ENCODE peak calls at places on chromosomes 1 and 21, in seven cellular contexts. F, W, C, K, T, A and L are unnamed samples.

GRCh38 chr1:42734201-42735035 is 5.6 kb downstream of the CLDN19 start:
- DNase-seq in F (no peak), W (peak; percentile 81), C (no peak), K (no peak), T (no peak), A (no peak), L (no peak)

GRCh38 chr1:183993132-183993531 is 44.4 kb downstream of the COLGALT2 start:
- DNase-seq in F (no peak), W (no peak), C (no peak), K (no peak), T (no peak), A (no peak), L (no peak)

GRCh38 chr1:39663559-39663958 is 8.3 kb downstream of the NT5C1A start:
- DNase-seq in F (no peak), W (no peak), C (no peak), K (no peak), T (no peak), A (no peak), L (no peak)

GRCh38 chr1:227214170-227214569 is 104.1 kb downstream of the CDC42BPA start:
- DNase-seq in F (no peak), W (no peak), C (no peak), K (no peak), T (peak; percentile 37), A (no peak), L (no peak)

GRCh38 chr21:42607525-42608102 is 45.8 kb upstream of the PDE9A start:
- DNase-seq in F (no peak), W (no peak), C (no peak), K (no peak), T (no peak), A (no peak), L (no peak)

GRCh38 chr1:115559987-115560386 is 81.8 kb upstream of the VANGL1 start:
- DNase-seq in F (no peak), W (no peak), C (no peak), K (no peak), T (no peak), A (no peak), L (no peak)

GRCh38 chr1:17356387-17356992 is 15.5 kb upstream of the PADI6 start:
- DNase-seq in F (no peak), W (no peak), C (no peak), K (no peak), T (no peak), A (no peak), L (no peak)

GRCh38 chr1:230490436-230490835 is 64.3 kb upstream of the PGBD5 start:
- DNase-seq in F (no peak), W (no peak), C (no peak), K (no peak), T (no peak), A (no peak), L (no peak)

GRCh38 chr1:24898152-24898908 is 31.7 kb downstream of the RUNX3 start:
- DNase-seq in F (peak; percentile 33), W (no peak), C (peak; percentile 31), K (peak; percentile 43), T (peak; percentile 50), A (peak; percentile 10), L (peak; percentile 25)

GRCh38 chr21:42542196-42542595 is 28.5 kb downstream of the SLC37A1 start:
- DNase-seq in F (no peak), W (no peak), C (no peak), K (no peak), T (no peak), A (no peak), L (no peak)

GRCh38 chr1:212967767-212968166 is 17.4 kb downstream of the VASH2 start:
- DNase-seq in F (peak; percentile 51), W (no peak), C (no peak), K (no peak), T (no peak), A (peak; percentile 34), L (no peak)

GRCh38 chr21:42056996-42057689 is 14.0 kb upstream of the UMODL1 start:
- DNase-seq in F (peak; percentile 98), W (no peak), C (no peak), K (peak; percentile 62), T (no peak), A (no peak), L (no peak)

GRCh38 chr1:225896937-225897549 is 8.1 kb upstream of the LEFTY1 start:
- DNase-seq in F (peak; percentile 22), W (no peak), C (no peak), K (peak; percentile 61), T (no peak), A (peak; percentile 10), L (peak; percentile 86)

GRCh38 chr1:66168919-66169725 is 364.8 kb upstream of the SGIP1 start:
- DNase-seq in F (no peak), W (no peak), C (no peak), K (no peak), T (no peak), A (peak; percentile 10), L (peak; percentile 16)

GRCh38 chr1:56309065-56309464 is 270.3 kb downstream of the PLPP3 start:
- DNase-seq in F (no peak), W (peak; percentile 60), C (no peak), K (no peak), T (no peak), A (no peak), L (no peak)

GRCh38 chr1:39407889-39408640 is 83.4 kb upstream of the BMP8A start:
- DNase-seq in F (no peak), W (no peak), C (no peak), K (peak; percentile 35), T (no peak), A (no peak), L (no peak)

GRCh38 chr1:111214884-111215283 is 12.6 kb upstream of the CHI3L2 start:
- DNase-seq in F (no peak), W (no peak), C (no peak), K (no peak), T (no peak), A (no peak), L (peak; percentile 65)

GRCh38 chr1:111219466-111220286 is 7.8 kb upstream of the CHI3L2 start:
- DNase-seq in F (no peak), W (no peak), C (no peak), K (no peak), T (no peak), A (no peak), L (no peak)

GRCh38 chr1:111218947-111219346 is 8.6 kb upstream of the CHI3L2 start:
- DNase-seq in F (no peak), W (no peak), C (no peak), K (no peak), T (no peak), A (no peak), L (no peak)

GRCh38 chr1:111216751-111217150 is 10.8 kb upstream of the CHI3L2 start:
- DNase-seq in F (no peak), W (no peak), C (no peak), K (no peak), T (no peak), A (no peak), L (no peak)

GRCh38 chr1:111217183-111217910 is 10.2 kb upstream of the CHI3L2 start:
- DNase-seq in F (no peak), W (no peak), C (no peak), K (no peak), T (no peak), A (no peak), L (no peak)
- H3K9me3 ChIP-seq in F (no peaks in the 10 kb centered on the region), W (peaks cover 4% of the 10 kb centered on the region), C (no peaks in the 10 kb centered on the region), K (no peaks in the 10 kb centered on the region), T (no peaks in the 10 kb centered on the region), A (no peaks in the 10 kb centered on the region), L (no peaks in the 10 kb centered on the region)

GRCh38 chr1:160101717-160102522 is 3.5 kb upstream of the IGSF8 start:
- DNase-seq in F (peak; percentile 91), W (no peak), C (no peak), K (no peak), T (no peak), A (no peak), L (no peak)

GRCh38 chr1:160098852-160099647 is 631 bp upstream of the IGSF8 start:
- DNase-seq in F (peak; percentile 92), W (peak; percentile 99), C (peak; percentile 98), K (peak; percentile 99), T (peak; percentile 98), A (peak; percentile 83), L (peak; percentile 97)

GRCh38 chr1:160097911-160098851 is at the start of gene IGSF8:
- DNase-seq in F (peak; percentile 83), W (peak; percentile 97), C (peak; percentile 95), K (peak; percentile 95), T (peak; percentile 90), A (peak; percentile 64), L (peak; percentile 90)

GRCh38 chr1:160101037-160101716 is 2.8 kb upstream of the IGSF8 start:
- DNase-seq in F (peak; percentile 79), W (no peak), C (peak; percentile 91), K (peak; percentile 80), T (peak; percentile 90), A (peak; percentile 64), L (peak; percentile 83)

GRCh38 chr1:160099716-160100375 is 1.4 kb upstream of the IGSF8 start:
- DNase-seq in F (no peak), W (no peak), C (no peak), K (no peak), T (no peak), A (no peak), L (no peak)
- H3K27ac ChIP-seq in F (no peak overlapping the region), W (peak overlapping the region; percentile 98), C (peak overlapping the region; percentile 86), K (peak overlapping the region; percentile 91), T (peak overlapping the region; percentile 89), A (no peak overlapping the region), L (peak overlapping the region; percentile 96)

DNA sequence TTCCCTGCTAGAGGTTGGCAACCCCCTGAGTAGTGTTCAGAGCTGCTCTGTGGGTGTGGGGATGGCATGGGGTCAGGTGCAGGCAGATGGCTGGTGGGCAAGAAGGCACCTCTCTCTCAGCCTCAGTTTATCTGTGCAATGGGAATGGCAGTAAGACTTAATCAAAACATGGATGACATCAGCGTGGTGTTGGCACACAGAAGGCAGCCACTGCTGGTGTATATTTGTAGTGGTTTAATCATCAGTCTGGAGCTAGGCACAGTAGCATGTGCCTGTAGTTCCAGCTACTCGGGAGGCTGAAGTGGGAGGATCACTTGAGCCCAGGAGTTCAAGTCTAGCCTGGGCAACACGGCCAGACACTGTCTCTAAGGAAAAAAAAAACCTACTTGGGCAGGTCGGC is 7.4 kb downstream of the FAAH start:
- DNase-seq in F (no peak), W (no peak), C (no peak), K (no peak), T (no peak), A (no peak), L (no peak)
- H3K4me3 ChIP-seq in F (no peak overlapping the region), W (no peak overlapping the region), C (no peak overlapping the region), K (no peak overlapping the region), T (no peak overlapping the region), A (no peak overlapping the region), L (no peak overlapping the region)

GRCh38 chr21:27206368-27206982 is 239.6 kb upstream of the ADAMTS5 start:
- DNase-seq in F (no peak), W (no peak), C (no peak), K (no peak), T (no peak), A (no peak), L (no peak)
- H3K9me3 ChIP-seq in F (peaks cover 3% of the 10 kb centered on the region), W (peaks cover 6% of the 10 kb centered on the region), C (no peaks in the 10 kb centered on the region), K (no peaks in the 10 kb centered on the region), T (no peaks in the 10 kb centered on the region), A (peaks cover 8% of the 10 kb centered on the region), L (no peaks in the 10 kb centered on the region)

DNA sequence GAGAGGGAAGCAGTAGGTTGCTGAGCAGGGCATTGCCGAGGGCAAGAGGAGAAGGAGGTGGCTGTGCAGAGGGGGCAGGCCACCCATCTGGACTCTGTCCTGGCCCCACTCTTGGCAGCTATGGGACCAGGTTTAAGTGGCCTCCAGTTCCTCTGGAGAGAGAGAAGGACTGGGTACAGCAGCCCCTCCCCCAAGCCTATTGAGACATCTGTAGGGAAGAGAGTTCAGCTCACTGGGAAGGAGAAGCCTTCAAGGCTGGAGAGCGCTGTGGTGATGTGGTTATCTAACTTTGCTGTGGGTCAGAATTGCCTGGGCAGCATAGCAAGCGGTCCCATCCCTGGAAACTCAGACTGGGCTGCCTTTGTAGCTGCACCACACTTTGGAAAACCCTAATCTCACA is 93.9 kb downstream of the KCNJ15 start:
- DNase-seq in F (peak; percentile 12), W (no peak), C (no peak), K (no peak), T (no peak), A (no peak), L (no peak)
- H3K27ac ChIP-seq in F (peak overlapping the region; percentile 83), W (no peak overlapping the region), C (no peak overlapping the region), K (no peak overlapping the region), T (no peak overlapping the region), A (no peak overlapping the region), L (no peak overlapping the region)